ENCODE peak calls at places on chromosomes 3 and 15, in nine cellular contexts. P is upper lobe of right lung; R is foreskin fibroblast; N is adrenal gland; E is CD8-positive, alpha-beta T cell; M is mammary epithelial cell; O is GM23338; J is breast epithelium; F is fibroblast of pulmonary artery. T is an unnamed sample.

GRCh38 chr3:104206925-104207324 is 1159.8 kb upstream of the ALCAM start:
- DNase-seq in P (no peak), R (no peak), N (no peak), E (no peak), M (no peak), O (no peak), J (no peak), F (no peak), T (no peak)

GRCh38 chr15:76756371-76756770 is 148.8 kb downstream of the SCAPER start:
- DNase-seq in P (no peak), R (no peak), N (no peak), E (no peak), M (no peak), O (no peak), J (no peak), F (peak), T (peak)

GRCh38 chr3:52730681-52731080 is 24.8 kb downstream of the SPCS1 start:
- DNase-seq in P (no peak), R (no peak), N (no peak), E (no peak), M (no peak), O (no peak), J (no peak), F (peak), T (no peak)

GRCh38 chr3:10956991-10957390 is 35.6 kb upstream of the SLC6A1 start:
- DNase-seq in P (no peak), R (no peak), N (no peak), E (no peak), M (no peak), O (no peak), J (no peak), F (no peak), T (no peak)

GRCh38 chr3:150180349-150180748 is 209.7 kb upstream of the PFN2 start:
- DNase-seq in P (no peak), R (peak), N (no peak), E (no peak), M (no peak), O (no peak), J (no peak), F (peak), T (peak)

GRCh38 chr3:66039590-66039887 is 821 bp upstream of the MAGI1 start:
- DNase-seq in P (peak), R (no peak), N (peak), E (no peak), M (peak), O (peak), J (no peak), F (peak), T (no peak)

GRCh38 chr15:70508561-70509281 is 254.6 kb downstream of the UACA start:
- DNase-seq in P (no peak), R (peak), N (peak), E (no peak), M (peak), O (peak), J (no peak), F (peak), T (peak)

GRCh38 chr3:113531826-113532697 is at the start of gene SIDT1:
- DNase-seq in P (no peak), R (no peak), N (peak), E (peak), M (peak), O (peak), J (no peak), F (no peak), T (peak)

GRCh38 chr3:64319391-64319790 is 94.1 kb upstream of the PRICKLE2 start:
- DNase-seq in P (no peak), R (no peak), N (no peak), E (no peak), M (no peak), O (peak), J (no peak), F (no peak), T (no peak)

GRCh38 chr3:73868688-73869315 is 244.1 kb upstream of the PDZRN3 start:
- DNase-seq in P (no peak), R (peak), N (peak), E (no peak), M (peak), O (peak), J (no peak), F (peak), T (peak)

GRCh38 chr3:101081990-101082389 is 88.8 kb upstream of the ABI3BP start:
- DNase-seq in P (no peak), R (no peak), N (no peak), E (no peak), M (no peak), O (no peak), J (no peak), F (no peak), T (peak)

GRCh38 chr3:186097663-186098451 is 11.0 kb downstream of the ETV5 start:
- DNase-seq in P (peak), R (peak), N (peak), E (no peak), M (peak), O (peak), J (no peak), F (peak), T (peak)

GRCh38 chr3:47890832-47891620 is 88.1 kb downstream of the DHX30 start:
- DNase-seq in P (no peak), R (no peak), N (peak), E (no peak), M (no peak), O (no peak), J (no peak), F (no peak), T (no peak)

GRCh38 chr3:195259146-195259563 is 11.8 kb downstream of the XXYLT1 start:
- DNase-seq in P (no peak), R (peak), N (peak), E (peak), M (peak), O (no peak), J (no peak), F (no peak), T (peak)

GRCh38 chr3:159443266-159443665 is 545.4 kb upstream of the IL12A start:
- DNase-seq in P (no peak), R (no peak), N (no peak), E (no peak), M (no peak), O (no peak), J (no peak), F (no peak), T (peak)

GRCh38 chr15:100218411-100218810 is 123.4 kb downstream of the ADAMTS17 start:
- DNase-seq in P (no peak), R (no peak), N (no peak), E (no peak), M (no peak), O (no peak), J (no peak), F (no peak), T (no peak)

DNA sequence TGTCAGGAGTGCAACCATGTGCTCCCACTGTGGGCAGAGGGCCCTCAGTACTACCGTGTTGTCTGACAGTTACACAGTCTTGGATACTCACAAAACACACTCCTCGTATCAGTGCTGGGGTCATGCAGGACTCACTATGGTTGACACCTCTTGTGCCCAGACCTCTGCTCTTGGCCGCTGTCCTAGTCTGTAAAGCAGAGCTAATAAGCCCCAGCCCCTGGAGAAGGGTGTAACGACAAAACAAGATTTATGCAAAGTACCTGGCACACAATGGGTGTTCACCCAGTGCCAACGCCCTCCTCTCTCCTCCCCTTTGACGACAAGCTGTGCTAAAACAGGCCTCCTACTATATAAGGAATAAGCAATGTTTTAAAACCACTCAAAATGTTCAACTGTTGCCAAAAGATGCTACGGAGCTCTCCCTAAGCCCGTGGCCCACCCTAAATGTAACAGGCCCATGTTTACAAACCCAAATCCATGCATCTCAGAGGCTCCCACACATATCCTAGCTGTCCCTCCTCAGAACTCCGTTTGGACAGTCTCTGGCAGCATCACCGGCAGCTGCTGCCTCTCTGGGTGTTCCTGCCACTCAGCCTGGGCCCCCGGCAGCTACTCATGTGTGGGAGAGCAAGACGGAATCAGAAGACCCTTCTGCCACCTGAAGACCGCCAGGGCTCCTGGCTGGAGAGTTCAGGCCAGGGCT is 65.8 kb downstream of the MRPL46 start:
- DNase-seq in P (no peak), R (no peak), N (no peak), E (no peak), M (no peak), O (no peak), J (no peak), F (no peak), T (no peak)
- H3K4me3 ChIP-seq in P (no peak), R (no peak), N (no peak), E (no peak), M (no peak), O (no peak), J (no peak), F (no peak), T (no peak)

GRCh38 chr15:89498574-89498906 is 2.2 kb upstream of the RHCG start:
- DNase-seq in P (no peak), R (no peak), N (no peak), E (no peak), M (no peak), O (no peak), J (no peak), F (no peak), T (no peak)

GRCh38 chr15:89494006-89494405 is 2.4 kb downstream of the RHCG start:
- DNase-seq in P (peak), R (no peak), N (no peak), E (no peak), M (no peak), O (no peak), J (no peak), F (no peak), T (no peak)

GRCh38 chr15:89495638-89496145 is 691 bp downstream of the RHCG start:
- DNase-seq in P (no peak), R (no peak), N (no peak), E (no peak), M (peak), O (no peak), J (no peak), F (no peak), T (no peak)

GRCh38 chr15:89494941-89495637 is 1.3 kb downstream of the RHCG start:
- DNase-seq in P (no peak), R (no peak), N (peak), E (no peak), M (no peak), O (peak), J (no peak), F (peak), T (no peak)

GRCh38 chr15:89496155-89497098 is at the start of gene RHCG:
- DNase-seq in P (no peak), R (peak), N (no peak), E (no peak), M (peak), O (peak), J (no peak), F (peak), T (no peak)
- TF ChIP-seq CTCF in P (no peak), R (peak), N (peak), E (no peak), M (peak), O (peak), J (no peak), F (peak), T (peak)

GRCh38 chr3:134027631-134028030 is 2.1 kb downstream of the SLCO2A1 start:
- DNase-seq in P (no peak), R (no peak), N (no peak), E (no peak), M (peak), O (no peak), J (no peak), F (no peak), T (no peak)

GRCh38 chr3:134030382-134030753 is 643 bp upstream of the SLCO2A1 start:
- DNase-seq in P (no peak), R (no peak), N (no peak), E (no peak), M (no peak), O (peak), J (peak), F (no peak), T (no peak)

GRCh38 chr3:134028486-134029255 is 1.1 kb downstream of the SLCO2A1 start:
- DNase-seq in P (no peak), R (no peak), N (no peak), E (no peak), M (no peak), O (peak), J (no peak), F (no peak), T (no peak)

GRCh38 chr3:134029734-134030381 is at the start of gene SLCO2A1:
- DNase-seq in P (peak), R (no peak), N (no peak), E (no peak), M (peak), O (peak), J (peak), F (peak), T (peak)

GRCh38 chr3:134029256-134029733 is 430 bp downstream of the SLCO2A1 start:
- DNase-seq in P (no peak), R (no peak), N (no peak), E (no peak), M (peak), O (peak), J (no peak), F (peak), T (peak)
- H3K4me3 ChIP-seq in P (peak), R (peak), N (peak), E (no peak), M (peak), O (peak), J (peak), F (peak), T (peak)

DNA sequence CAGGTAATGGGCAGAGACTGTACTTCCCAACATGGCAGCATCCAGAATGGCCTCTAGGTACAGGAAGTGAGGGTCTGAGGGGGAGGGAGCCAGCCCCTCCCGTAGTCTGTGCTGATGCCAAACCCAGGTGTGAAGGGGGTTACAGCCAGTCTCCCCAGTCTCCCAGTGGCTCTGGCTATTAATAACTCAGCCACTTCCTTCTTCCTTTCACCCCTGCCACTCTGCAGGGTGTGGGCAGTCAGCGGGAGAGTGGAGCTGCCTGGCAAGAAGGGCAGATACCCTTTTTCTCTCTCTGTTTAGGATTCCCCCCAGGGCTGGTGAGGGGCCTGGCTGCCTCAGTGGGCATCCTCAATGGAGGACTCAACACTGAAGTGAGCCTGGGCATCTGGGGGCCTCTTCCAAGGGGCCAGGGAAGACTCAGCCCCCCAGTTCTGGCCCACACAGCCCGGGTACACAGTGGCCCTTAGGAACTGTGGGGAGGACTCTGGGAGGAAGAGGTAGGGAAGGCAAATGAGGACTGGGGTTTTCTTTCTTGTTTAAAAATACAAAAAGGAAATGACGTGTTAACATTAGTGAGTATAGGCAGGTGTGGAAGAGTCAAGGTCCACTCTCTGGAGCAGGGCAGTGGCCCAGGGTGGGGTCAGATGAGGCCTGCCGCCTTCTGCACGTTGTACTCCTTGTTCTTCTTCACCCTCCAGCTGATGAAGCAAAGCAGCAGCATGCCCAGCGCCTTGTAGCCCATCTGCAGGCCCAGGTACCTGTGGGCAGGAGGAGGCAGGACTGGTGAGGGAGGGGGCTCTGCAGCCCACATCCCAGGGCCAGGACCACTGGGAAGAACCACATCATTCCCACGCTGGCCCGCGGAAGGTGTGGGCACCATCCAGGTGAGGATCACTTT is 38.6 kb upstream of the RAB6B start:
- DNase-seq in P (no peak), R (no peak), N (peak), E (no peak), M (no peak), O (no peak), J (no peak), F (no peak), T (no peak)
- TF ChIP-seq CTCF in P (no peak), R (no peak), N (no peak), E (no peak), M (no peak), O (no peak), J (no peak), F (no peak), T (no peak)

GRCh38 chr3:12853803-12854202 is 12.4 kb upstream of the RPL32 start:
- DNase-seq in P (no peak), R (no peak), N (no peak), E (no peak), M (no peak), O (no peak), J (no peak), F (no peak), T (no peak)
- H3K4me3 ChIP-seq in P (no peak), R (no peak), N (no peak), E (no peak), M (no peak), O (no peak), J (no peak), F (no peak), T (no peak)

GRCh38 chr15:63029701-63030100 is 12.8 kb upstream of the TPM1 start:
- DNase-seq in P (no peak), R (no peak), N (no peak), E (no peak), M (no peak), O (no peak), J (no peak), F (no peak), T (no peak)
- TF ChIP-seq CTCF in P (no peak), R (no peak), N (no peak), E (no peak), M (no peak), O (no peak), J (no peak), F (no peak), T (no peak)

GRCh38 chr15:44692659-44693058 is 18.5 kb downstream of the PATL2 start:
- DNase-seq in P (no peak), R (no peak), N (no peak), E (no peak), M (no peak), O (no peak), J (no peak), F (no peak), T (no peak)
- H3K4me3 ChIP-seq in P (no peak), R (no peak), N (no peak), E (no peak), M (no peak), O (no peak), J (no peak), F (no peak), T (no peak)

DNA sequence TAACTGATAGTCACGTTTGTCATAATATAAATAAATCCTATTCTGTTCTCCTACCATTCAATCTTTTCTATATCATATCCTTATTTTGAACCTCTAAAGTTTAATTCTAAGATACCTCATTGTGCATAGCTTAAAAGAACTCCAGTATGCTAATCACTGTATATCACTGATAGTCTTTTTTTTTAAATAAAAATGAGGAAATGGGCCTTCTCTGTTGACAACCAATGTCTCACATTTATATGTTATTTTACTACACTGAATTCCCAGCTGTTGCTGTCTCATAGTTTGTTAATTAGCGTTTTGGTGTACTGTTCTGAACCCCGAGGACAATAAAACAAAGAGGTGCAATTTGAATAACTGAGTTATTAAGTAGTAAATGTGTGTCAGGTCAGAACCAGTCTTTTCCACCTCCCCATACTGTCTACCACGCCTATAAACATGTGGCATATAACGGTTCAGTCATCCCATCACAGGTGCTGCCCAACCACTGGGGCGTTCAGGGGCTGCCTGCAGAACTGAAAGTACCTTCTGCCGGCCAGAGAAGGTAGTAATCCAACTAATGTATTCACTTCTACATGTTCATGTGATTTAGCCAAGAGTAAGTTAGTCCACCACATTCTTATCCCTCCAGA is 14.9 kb downstream of the CBLB start:
- DNase-seq in P (no peak), R (no peak), N (no peak), E (no peak), M (no peak), O (no peak), J (no peak), F (no peak), T (no peak)
- TF ChIP-seq CTCF in P (no peak), R (no peak), N (no peak), E (no peak), M (no peak), O (no peak), J (no peak), F (no peak), T (no peak)

T was measured in astrocyte of the spinal cord.